ENCODE peak calls at places on chromosomes 4 and X, in ten cellular contexts. U, M, P, H, E, I, K, F, G and Y are unnamed samples.

GRCh38 chr4:1174941-1175634 is 2.7 kb upstream of the SPON2 start:
- DNase-seq in U (no peak), M (no peak), P (no peak), H (peak; percentile 37), E (no peak), I (no peak), K (no peak), F (no peak), G (no peak), Y (no peak)

GRCh38 chrX:8726031-8726652 is 5.8 kb downstream of the ANOS1 start:
- DNase-seq in U (no peak), M (no peak), P (no peak), H (no peak), E (no peak), I (no peak), K (no peak), F (no peak), G (peak; percentile 70), Y (no peak)

GRCh38 chr4:18689308-18689915 is 667.9 kb upstream of the LCORL start:
- DNase-seq in U (peak; percentile 77), M (peak; percentile 12), P (peak; percentile 4), H (no peak), E (peak; percentile 70), I (peak; percentile 14), K (peak; percentile 72), F (peak; percentile 35), G (peak; percentile 40), Y (peak; percentile 12)

GRCh38 chr4:182113774-182114173 is 129.4 kb upstream of the TENM3 start:
- DNase-seq in U (peak; percentile 11), M (peak; percentile 15), P (no peak), H (no peak), E (no peak), I (no peak), K (no peak), F (no peak), G (no peak), Y (no peak)

GRCh38 chr4:8072235-8072968 is 86.2 kb downstream of the ABLIM2 start:
- DNase-seq in U (no peak), M (no peak), P (no peak), H (peak; percentile 22), E (no peak), I (no peak), K (no peak), F (no peak), G (no peak), Y (no peak)

GRCh38 chr4:135485371-135485770 is 1283.8 kb upstream of the PABPC4L start:
- DNase-seq in U (no peak), M (no peak), P (no peak), H (no peak), E (no peak), I (no peak), K (no peak), F (peak; percentile 17), G (peak; percentile 64), Y (no peak)

GRCh38 chr4:102302762-102303161 is 42.5 kb downstream of the SLC39A8 start:
- DNase-seq in U (no peak), M (no peak), P (no peak), H (no peak), E (no peak), I (no peak), K (no peak), F (no peak), G (no peak), Y (no peak)

GRCh38 chr4:52748432-52748831 is 2.8 kb downstream of the ERVMER34-1 start:
- DNase-seq in U (no peak), M (no peak), P (no peak), H (no peak), E (no peak), I (no peak), K (no peak), F (no peak), G (no peak), Y (no peak)

GRCh38 chr4:13833171-13833804 is 205.8 kb upstream of the BOD1L1 start:
- DNase-seq in U (no peak), M (no peak), P (no peak), H (no peak), E (no peak), I (no peak), K (no peak), F (no peak), G (no peak), Y (no peak)

GRCh38 chrX:70436380-70436779 is 8.3 kb upstream of the DLG3 start:
- DNase-seq in U (peak; percentile 27), M (no peak), P (no peak), H (no peak), E (no peak), I (no peak), K (no peak), F (no peak), G (peak; percentile 9), Y (no peak)

GRCh38 chr4:85474818-85475630 is at the start of gene ARHGAP24:
- DNase-seq in U (peak; percentile 99), M (peak; percentile 85), P (peak; percentile 9), H (peak; percentile 72), E (peak; percentile 97), I (peak; percentile 89), K (peak; percentile 87), F (peak; percentile 99), G (peak; percentile 96), Y (no peak)

GRCh38 chrX:21802054-21802660 is 37.3 kb upstream of the MBTPS2 start:
- DNase-seq in U (no peak), M (no peak), P (no peak), H (no peak), E (no peak), I (no peak), K (no peak), F (no peak), G (no peak), Y (no peak)

GRCh38 chr4:138975225-138975624 is 40.4 kb upstream of the NOCT start:
- DNase-seq in U (no peak), M (no peak), P (no peak), H (no peak), E (no peak), I (no peak), K (no peak), F (no peak), G (no peak), Y (no peak)